ENCODE peak calls at places on chromosomes 12 and 14, in four cellular contexts. One of them, this sample, is unnamed.

GRCh38 chr14:105387530-105387922 is 10.8 kb upstream of the TEX22 start:
- DNase-seq in fibroblast of pulmonary artery: no peak
- DNase-seq in T-helper 2 cell: no peak
- DNase-seq in EH: no peak
- DNase-seq in this sample: no peak

GRCh38 chr12:52086944-52087835 is 7.7 kb downstream of the SMIM41 start:
- DNase-seq in fibroblast of pulmonary artery: no peak
- DNase-seq in T-helper 2 cell: no peak
- DNase-seq in EH: no peak
- DNase-seq in this sample: no peak

GRCh38 chr14:45251912-45252311 is 1.1 kb downstream of the MIS18BP1 start:
- DNase-seq in fibroblast of pulmonary artery: peak; percentile 35
- DNase-seq in T-helper 2 cell: no peak
- DNase-seq in EH: no peak
- DNase-seq in this sample: peak; percentile 52

GRCh38 chr12:93571360-93571853 is 1.1 kb upstream of the SOCS2 start:
- DNase-seq in fibroblast of pulmonary artery: peak; percentile 32
- DNase-seq in T-helper 2 cell: peak; percentile 52
- DNase-seq in EH: peak; percentile 91
- DNase-seq in this sample: peak; percentile 55

GRCh38 chr12:69949324-69949723 is 124.3 kb downstream of the MYRFL start:
- DNase-seq in fibroblast of pulmonary artery: no peak
- DNase-seq in T-helper 2 cell: no peak
- DNase-seq in EH: no peak
- DNase-seq in this sample: no peak

GRCh38 chr14:72049462-72049861 is 117.2 kb downstream of the RGS6 start:
- DNase-seq in fibroblast of pulmonary artery: no peak
- DNase-seq in T-helper 2 cell: no peak
- DNase-seq in EH: peak; percentile 1
- DNase-seq in this sample: no peak

GRCh38 chr12:26269554-26270284 is 74.3 kb downstream of the SSPN start:
- DNase-seq in fibroblast of pulmonary artery: no peak
- DNase-seq in T-helper 2 cell: no peak
- DNase-seq in EH: no peak
- DNase-seq in this sample: no peak

GRCh38 chr12:79298511-79298910 is 392.3 kb downstream of the PAWR start:
- DNase-seq in fibroblast of pulmonary artery: peak; percentile 9
- DNase-seq in T-helper 2 cell: no peak
- DNase-seq in EH: no peak
- DNase-seq in this sample: no peak

GRCh38 chr12:46456356-46457334 is 84.1 kb upstream of the SLC38A2 start:
- DNase-seq in fibroblast of pulmonary artery: no peak
- DNase-seq in T-helper 2 cell: no peak
- DNase-seq in EH: peak; percentile 66
- DNase-seq in this sample: no peak

GRCh38 chr14:59309291-59309900 is 120.9 kb downstream of the DAAM1 start:
- DNase-seq in fibroblast of pulmonary artery: peak; percentile 35
- DNase-seq in T-helper 2 cell: no peak
- DNase-seq in EH: no peak
- DNase-seq in this sample: no peak

GRCh38 chr14:99981806-99982205 is 83.4 kb upstream of the EVL start:
- DNase-seq in fibroblast of pulmonary artery: no peak
- DNase-seq in T-helper 2 cell: no peak
- DNase-seq in EH: no peak
- DNase-seq in this sample: no peak

GRCh38 chr14:85057266-85057665 is 472.7 kb upstream of the FLRT2 start:
- DNase-seq in fibroblast of pulmonary artery: no peak
- DNase-seq in T-helper 2 cell: no peak
- DNase-seq in EH: no peak
- DNase-seq in this sample: no peak

GRCh38 chr14:76591270-76591669 is 170.0 kb upstream of the VASH1 start:
- DNase-seq in fibroblast of pulmonary artery: no peak
- DNase-seq in T-helper 2 cell: no peak
- DNase-seq in EH: no peak
- DNase-seq in this sample: no peak

GRCh38 chr14:69716483-69717187 is 50.3 kb upstream of the SRSF5 start:
- DNase-seq in fibroblast of pulmonary artery: peak; percentile 98
- DNase-seq in T-helper 2 cell: peak; percentile 72
- DNase-seq in EH: peak; percentile 80
- DNase-seq in this sample: peak; percentile 80

GRCh38 chr14:56501909-56502530 is 77.6 kb upstream of the TMEM260 start:
- DNase-seq in fibroblast of pulmonary artery: no peak
- DNase-seq in T-helper 2 cell: no peak
- DNase-seq in EH: no peak
- DNase-seq in this sample: no peak

GRCh38 chr14:61063461-61063860 is 82.4 kb downstream of the SLC38A6 start:
- DNase-seq in fibroblast of pulmonary artery: no peak
- DNase-seq in T-helper 2 cell: no peak
- DNase-seq in EH: no peak
- DNase-seq in this sample: no peak

GRCh38 chr12:116559330-116560080 is at the start of gene MAP1LC3B2:
- DNase-seq in fibroblast of pulmonary artery: peak; percentile 85
- DNase-seq in T-helper 2 cell: peak; percentile 79
- DNase-seq in EH: peak; percentile 60
- DNase-seq in this sample: peak; percentile 54